ENCODE peak calls at places on chromosomes 2 and 18, in eight cellular contexts. A, N, B, U, D, P, T and X are unnamed samples.

GRCh38 chr2:16396171-16396570 is 269.5 kb downstream of the CYRIA start:
- DNase-seq in U (no peak), N (no peak), D (no peak), A (no peak), P (no peak), T (no peak), B (no peak), X (no peak)

GRCh38 chr2:240511351-240512108 is 46.3 kb downstream of the ANKMY1 start:
- DNase-seq in A (no peak), N (no peak), P (no peak), B (no peak), T (no peak), U (no peak), D (no peak), X (no peak)

GRCh38 chr2:111668741-111669140 is 215.3 kb downstream of the ANAPC1 start:
- DNase-seq in N (no peak), P (no peak), B (no peak), T (no peak), D (no peak), U (no peak), A (no peak), X (no peak)

GRCh38 chr2:22904126-22904684 is 480.8 kb upstream of the KLHL29 start:
- DNase-seq in N (no peak), T (no peak), U (peak), P (peak), A (no peak), D (no peak), B (no peak), X (peak)

GRCh38 chr18:32879497-32879896 is 106.7 kb upstream of the KLHL14 start:
- DNase-seq in A (no peak), T (no peak), P (no peak), B (no peak), U (no peak), D (no peak), N (no peak), X (no peak)

GRCh38 chr2:33806041-33806440 is 206.9 kb upstream of the FAM98A start:
- DNase-seq in U (no peak), B (no peak), T (no peak), P (no peak), D (no peak), A (no peak), N (no peak), X (no peak)

GRCh38 chr2:124079045-124079444 is 54.0 kb downstream of the CNTNAP5 start:
- DNase-seq in T (no peak), B (no peak), U (no peak), N (no peak), A (no peak), D (no peak), P (no peak), X (no peak)

GRCh38 chr2:144382848-144383247 is 137.1 kb downstream of the ZEB2 start:
- DNase-seq in U (peak), P (no peak), T (no peak), D (no peak), B (no peak), A (no peak), N (peak), X (no peak)

GRCh38 chr2:227106845-227107759 is 56.9 kb downstream of the COL4A4 start:
- DNase-seq in B (peak), P (peak), U (peak), A (no peak), N (peak), T (peak), D (no peak), X (peak)

GRCh38 chr2:202669841-202670240 is 35.1 kb downstream of the FAM117B start:
- DNase-seq in A (no peak), U (no peak), P (no peak), N (no peak), B (no peak), D (no peak), T (no peak), X (no peak)

GRCh38 chr2:240439698-240440151 is 4.3 kb downstream of the GPC1 start:
- DNase-seq in U (no peak), T (no peak), B (no peak), P (no peak), D (no peak), A (no peak), N (no peak), X (no peak)

GRCh38 chr2:153163055-153163454 is 315.5 kb downstream of the RPRM start:
- DNase-seq in U (no peak), A (no peak), T (peak), D (no peak), N (no peak), B (peak), P (no peak), X (peak)

GRCh38 chr18:73168171-73168570 is 300.4 kb upstream of the NETO1 start:
- DNase-seq in T (no peak), B (no peak), A (no peak), D (no peak), N (no peak), U (no peak), P (no peak), X (no peak)

GRCh38 chr18:45802814-45803492 is 22.5 kb upstream of the SIGLEC15 start:
- DNase-seq in A (no peak), D (no peak), U (no peak), N (no peak), T (no peak), B (no peak), P (no peak), X (no peak)

GRCh38 chr18:39969813-39970494 is 1985.1 kb upstream of the PIK3C3 start:
- DNase-seq in D (no peak), B (no peak), N (no peak), A (no peak), P (no peak), T (no peak), U (no peak), X (no peak)

GRCh38 chr18:10776493-10776892 is 250.7 kb downstream of the NAPG start:
- DNase-seq in D (no peak), T (no peak), A (no peak), N (no peak), P (no peak), U (no peak), B (no peak), X (no peak)

GRCh38 chr18:57910817-57911216 is 107.7 kb upstream of the ATP8B1 start:
- DNase-seq in B (no peak), U (no peak), A (no peak), T (no peak), D (no peak), P (peak), N (no peak), X (peak)

GRCh38 chr2:207674826-207675225 is 36.6 kb upstream of the CCNYL1 start:
- DNase-seq in A (no peak), P (no peak), U (no peak), N (no peak), B (no peak), D (no peak), T (no peak), X (no peak)

GRCh38 chr2:174121612-174122011 is 126.7 kb downstream of the OLA1 start:
- DNase-seq in D (no peak), A (no peak), B (no peak), U (no peak), T (no peak), N (no peak), P (no peak), X (no peak)

GRCh38 chr18:12345491-12346239 is 31.4 kb downstream of the AFG3L2 start:
- DNase-seq in N (no peak), A (no peak), B (no peak), T (no peak), D (no peak), U (no peak), P (no peak), X (no peak)

GRCh38 chr18:13915391-13915790 is at the start of gene MC2R:
- DNase-seq in D (no peak), B (no peak), U (no peak), N (no peak), T (no peak), P (no peak), A (no peak), X (no peak)

GRCh38 chr2:71800106-71800809 is 346.9 kb downstream of the DYSF start:
- DNase-seq in B (no peak), U (no peak), N (no peak), D (no peak), P (no peak), T (no peak), A (no peak), X (no peak)

GRCh38 chr2:179751184-179751809 is 110.1 kb downstream of the ZNF385B start:
- DNase-seq in T (peak), P (no peak), B (peak), A (no peak), N (peak), U (peak), D (no peak), X (no peak)

GRCh38 chr2:227095346-227095745 is 68.7 kb downstream of the COL4A4 start:
- DNase-seq in U (no peak), T (no peak), P (no peak), A (no peak), B (no peak), D (no peak), N (no peak), X (no peak)

GRCh38 chr2:140526575-140526974 is 1604.2 kb downstream of the LRP1B start:
- DNase-seq in A (no peak), D (no peak), U (no peak), T (no peak), N (no peak), B (no peak), P (no peak), X (no peak)

GRCh38 chr2:234952270-234953115 is 676 bp downstream of the SH3BP4 start:
- DNase-seq in B (peak), T (no peak), N (peak), U (no peak), D (no peak), P (no peak), A (no peak), X (peak)

GRCh38 chr2:239271471-239272255 is 129.2 kb downstream of the HDAC4 start:
- DNase-seq in P (no peak), A (no peak), U (no peak), D (no peak), B (peak), N (no peak), T (no peak), X (no peak)

GRCh38 chr2:60213865-60214657 is 339.4 kb downstream of the BCL11A start:
- DNase-seq in A (no peak), U (no peak), P (no peak), D (no peak), N (no peak), T (peak), B (no peak), X (no peak)

GRCh38 chr18:39845673-39846072 is 2109.4 kb upstream of the PIK3C3 start:
- DNase-seq in N (no peak), A (no peak), P (no peak), D (no peak), T (no peak), B (no peak), U (no peak), X (no peak)

GRCh38 chr2:170106441-170106840 is 71.5 kb upstream of the MYO3B start:
- DNase-seq in P (no peak), B (no peak), T (no peak), N (no peak), A (no peak), D (no peak), U (no peak), X (no peak)

GRCh38 chr2:10036095-10036879 is 7.1 kb upstream of the KLF11 start:
- DNase-seq in A (peak), D (no peak), T (no peak), B (peak), P (no peak), N (peak), U (no peak), X (no peak)

GRCh38 chr2:43127208-43127940 is 99.0 kb downstream of the ZFP36L2 start:
- DNase-seq in A (peak), T (no peak), D (peak), U (peak), P (peak), N (peak), B (peak), X (peak)

GRCh38 chr2:71694501-71695234 is 241.3 kb downstream of the DYSF start:
- DNase-seq in D (no peak), P (no peak), U (no peak), A (no peak), B (no peak), T (no peak), N (no peak), X (no peak)

GRCh38 chr2:121907905-121908304 is 152.5 kb downstream of the TSN start:
- DNase-seq in A (no peak), P (no peak), N (no peak), B (no peak), U (no peak), D (no peak), T (no peak), X (peak)

GRCh38 chr2:100606740-100607343 is 44.0 kb downstream of the PDCL3 start:
- DNase-seq in A (no peak), U (peak), N (peak), T (peak), P (peak), B (peak), D (no peak), X (peak)

GRCh38 chr18:10912790-10913560 is 236.4 kb downstream of the PIEZO2 start:
- DNase-seq in B (no peak), N (no peak), A (no peak), U (no peak), D (no peak), T (no peak), P (no peak), X (no peak)